ENCODE peak calls at places on chromosome 1, in ten cellular contexts. R, V, X, A, P, H, W, C, I and O are unnamed samples.

GRCh38 chr1:56645663-56646330 is 683 bp downstream of the PRKAA2 start:
- DNase-seq in R (no peak), V (no peak), X (peak), A (no peak), P (no peak), H (no peak), W (peak), C (no peak), I (no peak), O (no peak)

GRCh38 chr1:32099426-32099825 is 8.4 kb upstream of the KPNA6 start:
- DNase-seq in R (no peak), V (no peak), X (no peak), A (no peak), P (no peak), H (no peak), W (no peak), C (no peak), I (no peak), O (no peak)

GRCh38 chr1:247241687-247242086 is 14.2 kb upstream of the VN1R5 start:
- DNase-seq in R (no peak), V (no peak), X (no peak), A (no peak), P (no peak), H (no peak), W (no peak), C (no peak), I (no peak), O (no peak)

GRCh38 chr1:1272341-1273151 is 1.1 kb downstream of the UBE2J2 start:
- DNase-seq in R (no peak), V (no peak), X (peak), A (no peak), P (no peak), H (no peak), W (peak), C (no peak), I (no peak), O (no peak)

GRCh38 chr1:193565971-193566577 is 379.7 kb upstream of the B3GALT2 start:
- DNase-seq in R (no peak), V (no peak), X (no peak), A (no peak), P (no peak), H (no peak), W (no peak), C (no peak), I (no peak), O (no peak)

GRCh38 chr1:47417129-47418044 is 1.3 kb downstream of the FOXE3 start:
- DNase-seq in R (no peak), V (no peak), X (no peak), A (no peak), P (no peak), H (no peak), W (no peak), C (no peak), I (no peak), O (no peak)

GRCh38 chr1:228868731-228869024 is 133.4 kb downstream of the RHOU start:
- DNase-seq in R (no peak), V (no peak), X (no peak), A (no peak), P (no peak), H (no peak), W (no peak), C (no peak), I (no peak), O (no peak)

GRCh38 chr1:166947398-166948043 is 27.8 kb downstream of the ILDR2 start:
- DNase-seq in R (peak), V (peak), X (no peak), A (no peak), P (no peak), H (no peak), W (peak), C (peak), I (no peak), O (no peak)

GRCh38 chr1:209675567-209676154 is 449 bp downstream of the G0S2 start:
- DNase-seq in R (peak), V (no peak), X (no peak), A (no peak), P (no peak), H (no peak), W (peak), C (no peak), I (no peak), O (no peak)

GRCh38 chr1:160813215-160813614 is 17.2 kb downstream of the LY9 start:
- DNase-seq in R (no peak), V (no peak), X (no peak), A (no peak), P (no peak), H (no peak), W (no peak), C (no peak), I (no peak), O (no peak)

GRCh38 chr1:235933483-235934116 is 66.9 kb upstream of the LYST start:
- DNase-seq in R (no peak), V (no peak), X (no peak), A (no peak), P (no peak), H (no peak), W (no peak), C (no peak), I (no peak), O (no peak)

GRCh38 chr1:225657462-225657989 is 4.6 kb upstream of the ENAH start:
- DNase-seq in R (peak), V (peak), X (no peak), A (no peak), P (no peak), H (no peak), W (no peak), C (peak), I (no peak), O (no peak)

GRCh38 chr1:176719478-176719877 is 256.5 kb downstream of the PAPPA2 start:
- DNase-seq in R (no peak), V (no peak), X (no peak), A (no peak), P (no peak), H (no peak), W (no peak), C (no peak), I (no peak), O (no peak)

GRCh38 chr1:193338194-193338593 is 151.8 kb upstream of the B3GALT2 start:
- DNase-seq in R (no peak), V (peak), X (no peak), A (no peak), P (no peak), H (no peak), W (no peak), C (no peak), I (no peak), O (no peak)

GRCh38 chr1:246772686-246773085 is 48.5 kb downstream of the SCCPDH start:
- DNase-seq in R (no peak), V (no peak), X (no peak), A (no peak), P (no peak), H (no peak), W (no peak), C (no peak), I (no peak), O (no peak)

GRCh38 chr1:207063014-207063413 is 9.9 kb downstream of the PFKFB2 start:
- DNase-seq in R (no peak), V (no peak), X (no peak), A (no peak), P (no peak), H (no peak), W (no peak), C (no peak), I (no peak), O (no peak)

GRCh38 chr1:202154766-202155477 is 5.5 kb downstream of the PTPN7 start:
- DNase-seq in R (peak), V (peak), X (peak), A (no peak), P (no peak), H (no peak), W (peak), C (peak), I (peak), O (no peak)

GRCh38 chr1:65066379-65066765 is 81.6 kb upstream of the AK4 start:
- DNase-seq in R (no peak), V (no peak), X (peak), A (no peak), P (no peak), H (no peak), W (no peak), C (no peak), I (no peak), O (no peak)

GRCh38 chr1:9349331-9349851 is 56.7 kb downstream of the SPSB1 start:
- DNase-seq in R (no peak), V (no peak), X (no peak), A (no peak), P (no peak), H (no peak), W (no peak), C (no peak), I (no peak), O (no peak)

GRCh38 chr1:18151436-18151835 is 43.8 kb downstream of the IGSF21 start:
- DNase-seq in R (no peak), V (no peak), X (no peak), A (no peak), P (no peak), H (no peak), W (no peak), C (no peak), I (no peak), O (no peak)

GRCh38 chr1:15248238-15248637 is 1.2 kb downstream of the FHAD1 start:
- DNase-seq in R (no peak), V (no peak), X (no peak), A (no peak), P (no peak), H (no peak), W (no peak), C (no peak), I (no peak), O (no peak)

GRCh38 chr1:47624531-47624930 is 186.7 kb downstream of the FOXD2 start:
- DNase-seq in R (no peak), V (no peak), X (peak), A (no peak), P (no peak), H (no peak), W (peak), C (no peak), I (no peak), O (no peak)

GRCh38 chr1:116504308-116505156 is 66.3 kb downstream of the CD58 start:
- DNase-seq in R (no peak), V (peak), X (peak), A (peak), P (peak), H (peak), W (peak), C (peak), I (peak), O (no peak)

GRCh38 chr1:81978945-81979344 is 178.2 kb downstream of the ADGRL2 start:
- DNase-seq in R (no peak), V (no peak), X (no peak), A (no peak), P (no peak), H (no peak), W (no peak), C (no peak), I (no peak), O (no peak)

GRCh38 chr1:34781071-34781843 is at the start of gene GJB3:
- DNase-seq in R (no peak), V (no peak), X (no peak), A (no peak), P (no peak), H (no peak), W (peak), C (no peak), I (no peak), O (no peak)

GRCh38 chr1:244599937-244600350 is 53.0 kb upstream of the DESI2 start:
- DNase-seq in R (no peak), V (peak), X (peak), A (no peak), P (no peak), H (no peak), W (peak), C (peak), I (no peak), O (no peak)

GRCh38 chr1:201309420-201309819 is 26.1 kb downstream of the PKP1 start:
- DNase-seq in R (no peak), V (peak), X (peak), A (no peak), P (no peak), H (no peak), W (peak), C (no peak), I (no peak), O (no peak)

GRCh38 chr1:100354971-100355394 is 2.7 kb downstream of the CDC14A start:
- DNase-seq in R (no peak), V (peak), X (no peak), A (no peak), P (no peak), H (no peak), W (peak), C (no peak), I (no peak), O (no peak)

GRCh38 chr1:30982937-30983336 is 74.4 kb upstream of the SDC3 start:
- DNase-seq in R (peak), V (no peak), X (no peak), A (no peak), P (no peak), H (no peak), W (no peak), C (no peak), I (no peak), O (no peak)

GRCh38 chr1:223224465-223224864 is 81.4 kb upstream of the TLR5 start:
- DNase-seq in R (no peak), V (no peak), X (no peak), A (no peak), P (no peak), H (no peak), W (no peak), C (no peak), I (no peak), O (no peak)

GRCh38 chr1:3060601-3061551 is 8.1 kb upstream of the PRDM16 start:
- DNase-seq in R (no peak), V (no peak), X (no peak), A (no peak), P (no peak), H (no peak), W (no peak), C (no peak), I (no peak), O (no peak)

GRCh38 chr1:240498335-240498734 is 113.6 kb downstream of the GREM2 start:
- DNase-seq in R (no peak), V (no peak), X (no peak), A (no peak), P (no peak), H (no peak), W (no peak), C (no peak), I (no peak), O (no peak)

GRCh38 chr1:109906160-109906838 is 4.3 kb upstream of the CSF1 start:
- DNase-seq in R (no peak), V (no peak), X (no peak), A (peak), P (no peak), H (peak), W (no peak), C (no peak), I (peak), O (no peak)